ENCODE peak calls at places on chromosomes 5 and 9, in six cellular contexts. U, W, P, C, V and J are unnamed samples.

GRCh38 chr5:315488-316209 is 5.9 kb upstream of the AHRR start:
- DNase-seq in U (no peak), W (peak), P (no peak), C (no peak), V (no peak), J (no peak)

GRCh38 chr9:88593537-88594185 is 58.7 kb downstream of the NXNL2 start:
- DNase-seq in U (peak), W (no peak), P (peak), C (no peak), V (no peak), J (peak)

GRCh38 chr9:88388203-88388885 is at the start of gene SPIN1:
- DNase-seq in U (peak), W (peak), P (peak), C (peak), V (peak), J (peak)

GRCh38 chr9:133257398-133258053 is 17.5 kb downstream of the ABO start:
- DNase-seq in U (no peak), W (no peak), P (no peak), C (no peak), V (no peak), J (peak)

GRCh38 chr5:14035859-14036440 is 91.5 kb upstream of the DNAH5 start:
- DNase-seq in U (peak), W (no peak), P (no peak), C (no peak), V (no peak), J (no peak)

GRCh38 chr9:7756088-7756487 is 43.5 kb downstream of the DMAC1 start:
- DNase-seq in U (no peak), W (no peak), P (no peak), C (no peak), V (no peak), J (no peak)

GRCh38 chr9:2923810-2924768 is 80.2 kb upstream of the PUM3 start:
- DNase-seq in U (no peak), W (no peak), P (no peak), C (no peak), V (no peak), J (no peak)

GRCh38 chr9:116166713-116167112 is 13.1 kb downstream of the PAPPA start:
- DNase-seq in U (no peak), W (no peak), P (no peak), C (no peak), V (no peak), J (no peak)

GRCh38 chr9:22528485-22528884 is 81.9 kb downstream of the DMRTA1 start:
- DNase-seq in U (no peak), W (no peak), P (no peak), C (no peak), V (no peak), J (no peak)

GRCh38 chr9:34493972-34494535 is 28.7 kb downstream of the ENHO start:
- DNase-seq in U (peak), W (no peak), P (no peak), C (no peak), V (no peak), J (peak)

GRCh38 chr9:87278971-87279731 is 218.5 kb upstream of the DAPK1 start:
- DNase-seq in U (no peak), W (no peak), P (no peak), C (no peak), V (no peak), J (no peak)

GRCh38 chr5:177365845-177366527 is 8.3 kb downstream of the RGS14 start:
- DNase-seq in U (no peak), W (no peak), P (no peak), C (peak), V (no peak), J (no peak)

GRCh38 chr5:177610770-177611445 is 11.0 kb downstream of the B4GALT7 start:
- DNase-seq in U (no peak), W (no peak), P (no peak), C (no peak), V (no peak), J (no peak)

GRCh38 chr5:6868170-6868569 is 154.9 kb downstream of the TENT4A start:
- DNase-seq in U (no peak), W (no peak), P (no peak), C (peak), V (no peak), J (no peak)

GRCh38 chr5:140988036-140988997 is 22.0 kb downstream of the PCDHAC2 start:
- DNase-seq in U (no peak), W (peak), P (no peak), C (no peak), V (no peak), J (no peak)

GRCh38 chr5:27124590-27124989 is 86.2 kb upstream of the CDH9 start:
- DNase-seq in U (peak), W (no peak), P (no peak), C (no peak), V (no peak), J (no peak)

GRCh38 chr5:151509231-151509630 is 61.8 kb downstream of the SLC36A1 start:
- DNase-seq in U (no peak), W (no peak), P (no peak), C (no peak), V (no peak), J (no peak)

GRCh38 chr9:35164711-35165110 is 2.9 kb downstream of the UNC13B start:
- DNase-seq in U (peak), W (no peak), P (no peak), C (no peak), V (no peak), J (no peak)

GRCh38 chr9:76162751-76163500 is 231.3 kb downstream of the RFK start:
- DNase-seq in U (peak), W (no peak), P (no peak), C (no peak), V (no peak), J (no peak)

GRCh38 chr9:4048441-4048840 is 251.4 kb downstream of the GLIS3 start:
- DNase-seq in U (peak), W (no peak), P (no peak), C (no peak), V (no peak), J (no peak)

GRCh38 chr9:38144421-38144820 is 75.4 kb upstream of the SHB start:
- DNase-seq in U (peak), W (peak), P (no peak), C (no peak), V (no peak), J (no peak)

GRCh38 chr5:172700686-172701324 is 59.7 kb downstream of the NEURL1B start:
- DNase-seq in U (no peak), W (no peak), P (no peak), C (no peak), V (no peak), J (no peak)

GRCh38 chr9:109468927-109469326 is 29.2 kb downstream of the PTPN3 start:
- DNase-seq in U (no peak), W (no peak), P (no peak), C (no peak), V (no peak), J (no peak)

GRCh38 chr5:27778121-27778520 is 739.7 kb upstream of the CDH9 start:
- DNase-seq in U (peak), W (no peak), P (no peak), C (no peak), V (no peak), J (no peak)

GRCh38 chr5:87354496-87354895 is 58.2 kb downstream of the CCNH start:
- DNase-seq in U (no peak), W (no peak), P (no peak), C (no peak), V (no peak), J (no peak)

GRCh38 chr5:90888511-90889324 is 330.1 kb downstream of the ADGRV1 start:
- DNase-seq in U (peak), W (no peak), P (no peak), C (no peak), V (no peak), J (no peak)

GRCh38 chr5:146076028-146076427 is 29.3 kb downstream of the PLAC8L1 start:
- DNase-seq in U (no peak), W (no peak), P (no peak), C (no peak), V (no peak), J (no peak)

GRCh38 chr9:134514503-134514902 is 127.1 kb upstream of the COL5A1 start:
- DNase-seq in U (no peak), W (peak), P (no peak), C (no peak), V (no peak), J (peak)

GRCh38 chr9:94139672-94140417 is 55.6 kb downstream of the PTPDC1 start:
- DNase-seq in U (peak), W (peak), P (peak), C (peak), V (no peak), J (peak)

GRCh38 chr5:14399054-14399657 is 182.4 kb upstream of the OTULINL start:
- DNase-seq in U (peak), W (no peak), P (no peak), C (no peak), V (no peak), J (no peak)

DNA sequence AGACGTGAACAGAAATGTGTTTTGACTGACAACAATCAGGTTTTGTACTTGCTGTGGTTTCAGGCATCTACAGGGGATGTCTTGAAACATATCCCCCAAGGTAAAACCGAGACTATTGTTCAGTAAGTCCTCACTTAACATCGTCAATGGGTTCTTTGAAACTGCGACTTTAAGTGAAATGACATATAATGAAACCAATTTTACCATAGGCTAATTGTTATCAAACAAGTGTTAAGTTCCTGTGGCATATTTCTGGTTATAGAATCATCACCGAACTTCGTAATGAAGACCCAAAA is 16.4 kb upstream of the OMD start:
- DNase-seq in U (no peak), W (no peak), P (no peak), C (no peak), V (no peak), J (no peak)
- H3K4me3 ChIP-seq in U (no peak), W (no peak), P (no peak), C (no peak), V (peak), J (no peak)

GRCh38 chr9:131700765-131701433 is 39.0 kb downstream of the RAPGEF1 start:
- DNase-seq in U (no peak), W (no peak), P (no peak), C (no peak), V (no peak), J (no peak)

GRCh38 chr9:131701789-131702337 is 38.0 kb downstream of the RAPGEF1 start:
- DNase-seq in U (no peak), W (no peak), P (no peak), C (no peak), V (no peak), J (no peak)

GRCh38 chr9:131698715-131699053 is 41.2 kb downstream of the RAPGEF1 start:
- DNase-seq in U (no peak), W (no peak), P (no peak), C (no peak), V (no peak), J (no peak)

GRCh38 chr9:131701434-131701781 is 38.5 kb downstream of the RAPGEF1 start:
- DNase-seq in U (no peak), W (no peak), P (no peak), C (no peak), V (no peak), J (no peak)

DNA sequence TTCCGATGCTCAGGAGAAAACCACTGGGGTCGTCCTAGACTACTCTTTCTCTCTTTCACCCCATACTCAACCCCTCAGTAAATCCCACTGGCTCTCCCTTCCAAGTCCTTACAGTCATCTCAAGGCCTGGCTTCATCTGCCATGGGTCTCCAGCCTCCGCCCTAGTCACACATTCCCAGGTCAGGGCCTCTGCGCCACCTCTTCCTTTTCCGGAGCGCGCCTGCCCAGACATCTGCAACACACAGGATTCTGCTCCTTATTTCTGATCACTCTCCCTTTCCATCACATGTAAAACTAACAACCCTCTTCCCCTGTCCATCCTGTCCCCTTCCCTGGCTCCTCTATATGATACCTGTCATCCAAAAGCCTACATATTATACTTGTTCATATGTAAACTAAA is 39.8 kb downstream of the RAPGEF1 start:
- DNase-seq in U (no peak), W (no peak), P (no peak), C (no peak), V (no peak), J (no peak)
- H3K4me3 ChIP-seq in U (no peak), W (no peak), P (no peak), C (no peak), V (no peak), J (no peak)

DNA sequence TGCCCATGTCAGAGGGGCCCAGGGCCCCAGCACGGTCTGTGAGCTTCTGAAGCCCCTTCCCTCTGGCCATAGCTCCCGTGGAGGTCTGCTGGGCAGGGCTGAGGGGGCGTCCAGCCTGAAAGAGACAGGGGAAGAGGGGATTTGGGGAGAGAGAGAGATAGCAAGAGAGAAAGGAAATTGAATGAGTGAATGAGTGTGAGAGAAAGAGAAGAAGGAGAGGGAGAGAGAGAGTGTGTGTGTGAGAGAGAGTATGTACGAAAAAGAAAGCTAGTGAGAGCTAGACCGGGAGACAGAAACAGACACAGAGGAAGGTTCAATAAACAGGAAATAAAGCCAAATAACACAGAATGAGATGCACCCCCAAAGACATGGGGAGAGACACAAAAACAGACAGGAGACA is 37.4 kb downstream of the PAX5 start:
- DNase-seq in U (no peak), W (no peak), P (no peak), C (no peak), V (no peak), J (no peak)
- H3K4me3 ChIP-seq in U (no peak), W (no peak), P (no peak), C (no peak), V (no peak), J (no peak)

GRCh38 chr9:90641868-90642558 is 611 bp downstream of the DIRAS2 start:
- DNase-seq in U (no peak), W (no peak), P (no peak), C (no peak), V (no peak), J (no peak)
- H3K4me3 ChIP-seq in U (peak), W (peak), P (peak), C (peak), V (no peak), J (peak)

GRCh38 chr5:139814704-139815280 is 19.2 kb downstream of the PSD2 start:
- DNase-seq in U (no peak), W (peak), P (no peak), C (no peak), V (no peak), J (no peak)
- H3K4me3 ChIP-seq in U (no peak), W (no peak), P (no peak), C (no peak), V (no peak), J (no peak)

GRCh38 chr5:149931992-149932436 is 12.6 kb downstream of the PDE6A start:
- DNase-seq in U (no peak), W (no peak), P (no peak), C (no peak), V (no peak), J (no peak)

GRCh38 chr5:149932445-149933350 is 11.9 kb downstream of the PDE6A start:
- DNase-seq in U (no peak), W (no peak), P (no peak), C (no peak), V (no peak), J (peak)

GRCh38 chr5:149935431-149935901 is 9.1 kb downstream of the PDE6A start:
- DNase-seq in U (no peak), W (no peak), P (no peak), C (no peak), V (no peak), J (no peak)

GRCh38 chr5:149930754-149931574 is 13.6 kb downstream of the PDE6A start:
- DNase-seq in U (no peak), W (no peak), P (no peak), C (no peak), V (no peak), J (no peak)

DNA sequence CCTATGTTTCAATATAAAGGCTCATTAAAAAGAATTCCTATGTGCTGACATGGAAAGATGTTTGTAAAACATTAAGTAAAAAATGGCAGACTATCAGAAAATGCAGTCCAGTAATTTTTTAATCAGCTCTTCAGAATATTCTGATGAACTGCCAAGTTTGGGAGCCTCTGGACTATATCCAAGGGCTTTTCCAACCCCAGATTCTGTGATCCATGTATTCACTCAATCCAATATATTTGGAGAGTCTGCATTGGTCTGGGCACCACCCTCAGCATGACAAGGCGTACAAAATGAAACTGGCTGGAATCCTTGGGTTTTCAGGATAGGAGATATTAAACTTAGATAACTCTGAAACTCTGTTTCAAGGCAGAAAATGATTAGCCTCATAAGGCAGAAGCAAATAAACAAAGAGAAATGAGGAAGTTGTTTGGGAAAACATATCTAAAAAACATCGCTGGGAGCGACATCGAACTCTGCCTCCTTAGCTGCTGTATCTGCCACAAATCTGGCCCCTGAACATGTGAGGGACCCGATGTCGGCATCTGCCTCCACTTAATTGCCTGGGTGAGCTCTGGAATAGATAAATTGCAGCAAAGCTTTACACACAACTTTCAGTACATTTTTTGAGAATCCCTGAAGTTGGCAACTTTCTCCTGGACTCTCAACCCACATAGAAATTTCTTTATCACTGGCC is 14.4 kb downstream of the PDE6A start:
- DNase-seq in U (peak), W (no peak), P (no peak), C (no peak), V (no peak), J (no peak)
- H3K4me3 ChIP-seq in U (no peak), W (peak), P (no peak), C (no peak), V (no peak), J (no peak)

GRCh38 chr9:20550326-20550725 is 72.0 kb downstream of the MLLT3 start:
- DNase-seq in U (no peak), W (no peak), P (no peak), C (no peak), V (no peak), J (no peak)
- H3K4me3 ChIP-seq in U (no peak), W (no peak), P (no peak), C (no peak), V (no peak), J (no peak)

GRCh38 chr5:119275146-119275872 is 80.5 kb upstream of the TNFAIP8 start:
- DNase-seq in U (no peak), W (no peak), P (no peak), C (no peak), V (no peak), J (no peak)
- H3K4me3 ChIP-seq in U (no peak), W (no peak), P (no peak), C (no peak), V (peak), J (no peak)

DNA sequence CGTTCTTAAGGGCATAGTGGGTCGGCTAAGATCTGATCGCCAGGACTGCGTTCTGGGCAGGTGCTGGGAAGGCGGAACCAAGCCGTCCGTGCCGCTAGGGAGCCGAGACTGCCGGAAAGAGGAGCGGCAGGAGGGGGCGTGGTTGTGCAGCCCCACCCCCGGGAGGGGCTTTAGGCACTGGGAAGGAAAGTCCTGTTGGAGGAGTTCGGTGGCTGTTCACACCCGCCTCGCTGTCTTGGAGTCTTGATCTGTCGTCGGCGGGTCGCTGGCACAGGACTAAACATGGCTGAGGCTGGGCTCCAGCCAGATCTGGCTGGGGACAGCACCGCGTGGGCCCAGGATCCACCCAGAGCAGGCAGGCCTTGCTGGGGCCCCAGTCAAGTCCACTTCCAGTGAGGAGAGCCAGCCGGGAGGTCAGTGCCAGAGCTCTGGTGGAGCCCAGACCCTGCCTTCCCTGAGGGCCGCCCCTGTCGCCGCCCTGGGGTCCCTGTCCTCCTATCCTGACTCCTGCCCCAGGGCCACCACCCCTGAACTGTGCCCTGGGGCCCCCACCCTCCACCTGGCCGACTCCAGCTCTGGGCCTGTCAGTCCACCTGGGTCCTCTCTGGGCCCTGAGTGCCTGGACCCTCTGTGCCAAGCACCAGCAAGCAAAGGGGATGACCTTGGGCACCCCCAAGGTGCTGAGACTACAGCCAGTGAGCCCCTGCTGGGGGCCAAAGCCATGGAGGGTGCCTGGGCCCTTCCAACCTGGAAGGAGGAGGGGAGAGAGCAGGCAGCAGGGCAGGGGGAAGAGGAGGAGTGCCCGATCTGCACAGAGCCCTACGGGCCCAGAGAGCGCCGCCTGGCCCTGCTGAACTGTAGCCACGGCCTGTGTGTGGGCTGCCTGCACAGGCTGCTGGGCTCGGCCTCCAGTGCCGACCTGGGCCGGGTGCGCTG is 4.5 kb downstream of the RNF208 start:
- DNase-seq in U (peak), W (peak), P (no peak), C (no peak), V (no peak), J (peak)
- H3K4me3 ChIP-seq in U (no peak), W (peak), P (peak), C (peak), V (no peak), J (peak)

GRCh38 chr5:164009628-164010027 is 504.2 kb downstream of the MAT2B start:
- DNase-seq in U (no peak), W (no peak), P (no peak), C (no peak), V (no peak), J (no peak)
- H3K4me3 ChIP-seq in U (no peak), W (no peak), P (no peak), C (no peak), V (no peak), J (no peak)